ENCODE peak calls at places on chromosomes 6 and 20, in ten cellular contexts. G, J, D, E, Z, T, X, C, S and I are unnamed samples.

GRCh38 chr6:26521485-26522391 is 16.4 kb upstream of the HMGN4 start:
- DNase-seq in E (peak; percentile 73), D (no peak), S (peak; percentile 87), X (peak; percentile 75), C (peak; percentile 87), J (peak; percentile 87), Z (peak; percentile 87), T (no peak), G (peak; percentile 92), I (peak; percentile 90)

GRCh38 chr6:68497927-68498326 is 137.2 kb upstream of the ADGRB3 start:
- DNase-seq in C (no peak), T (no peak), Z (no peak), S (no peak), J (no peak), E (no peak), G (no peak), X (no peak), D (no peak), I (no peak)

GRCh38 chr6:154441995-154442310 is 68.5 kb downstream of the CNKSR3 start:
- DNase-seq in S (no peak), X (no peak), T (no peak), G (no peak), Z (no peak), D (no peak), E (no peak), J (no peak), C (no peak), I (peak; percentile 64)

GRCh38 chr6:45472383-45472782 is 94.6 kb upstream of the SUPT3H start:
- DNase-seq in G (peak; percentile 70), D (no peak), E (no peak), Z (no peak), C (no peak), X (no peak), S (no peak), T (no peak), J (no peak), I (no peak)

GRCh38 chr6:10569392-10570127 is 48.4 kb downstream of the GCNT2 start:
- DNase-seq in E (no peak), X (no peak), J (no peak), D (no peak), Z (no peak), S (no peak), C (no peak), G (no peak), T (no peak), I (no peak)

GRCh38 chr20:6566821-6567220 is 200.7 kb upstream of the BMP2 start:
- DNase-seq in J (no peak), C (no peak), Z (no peak), T (no peak), X (no peak), S (no peak), G (no peak), E (no peak), D (no peak), I (no peak)

GRCh38 chr20:52031574-52032303 is 159.8 kb downstream of the ZFP64 start:
- DNase-seq in E (no peak), C (no peak), Z (no peak), G (no peak), T (no peak), S (no peak), D (peak; percentile 95), X (no peak), J (peak; percentile 38), I (no peak)

GRCh38 chr20:22617160-22617559 is 32.8 kb upstream of the FOXA2 start:
- DNase-seq in C (no peak), D (peak; percentile 58), T (no peak), S (no peak), J (no peak), G (no peak), E (no peak), Z (peak; percentile 27), X (peak; percentile 95), I (peak; percentile 74)

GRCh38 chr6:143564484-143565017 is 53.0 kb upstream of the FUCA2 start:
- DNase-seq in Z (no peak), E (no peak), S (no peak), T (no peak), X (no peak), J (no peak), D (no peak), G (no peak), C (no peak), I (no peak)

GRCh38 chr20:33668087-33668790 is 1.5 kb downstream of the ACTL10 start:
- DNase-seq in E (peak; percentile 92), G (peak; percentile 93), S (peak; percentile 86), T (no peak), D (no peak), Z (peak; percentile 92), X (peak; percentile 88), J (no peak), C (peak; percentile 58), I (no peak)

GRCh38 chr20:11045412-11046175 is 371.8 kb upstream of the JAG1 start:
- DNase-seq in S (no peak), Z (no peak), C (no peak), E (no peak), X (no peak), T (no peak), D (peak; percentile 6), G (no peak), J (peak; percentile 8), I (no peak)

GRCh38 chr6:7324520-7324919 is 11.5 kb upstream of the SSR1 start:
- DNase-seq in E (no peak), G (peak; percentile 63), D (no peak), C (no peak), S (no peak), Z (no peak), J (peak; percentile 21), X (no peak), T (no peak), I (peak; percentile 64)
- TF ChIP-seq CTCF in E (no peak), G (no peak), D (peak; percentile 18), C (no peak), S (no peak), Z (no peak), J (no peak), X (no peak), T (no peak), I (no peak)

GRCh38 chr20:3821996-3822395 is 1.6 kb downstream of the AP5S1 start:
- DNase-seq in X (no peak), S (no peak), E (no peak), J (no peak), G (peak; percentile 72), C (no peak), D (no peak), T (no peak), Z (no peak), I (no peak)
- TF ChIP-seq EP300 in X (no peak), S (no peak), E (no peak), J (no peak), G (no peak), C (no peak), D (no peak), T (no peak), Z (no peak), I (no peak)

DNA sequence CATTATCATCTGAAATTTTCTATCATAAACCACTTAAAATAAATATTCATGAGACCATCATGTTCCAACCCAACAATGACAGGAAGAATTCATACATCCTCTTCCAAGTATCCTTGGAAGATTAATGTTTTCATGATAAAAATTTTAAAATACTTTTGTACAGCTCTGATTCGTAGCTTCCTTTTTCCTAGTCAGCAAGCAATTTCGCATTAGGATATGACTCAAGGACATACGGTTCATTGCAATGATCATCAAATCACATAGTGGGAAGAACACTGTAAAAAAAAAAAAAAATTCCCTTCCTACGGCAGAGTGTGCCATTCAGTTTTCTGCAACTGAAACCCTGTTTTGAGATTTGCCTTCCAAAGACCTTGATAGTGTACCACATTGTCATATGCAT is 35.2 kb upstream of the GFOD1 start:
- DNase-seq in J (no peak), D (no peak), C (no peak), T (no peak), G (no peak), X (no peak), E (no peak), S (no peak), Z (no peak), I (no peak)
- TF ChIP-seq POLR2AphosphoS5 in J (no peak), D (no peak), C (no peak), T (no peak), G (no peak), X (no peak), E (no peak), S (no peak), Z (no peak), I (no peak)

DNA sequence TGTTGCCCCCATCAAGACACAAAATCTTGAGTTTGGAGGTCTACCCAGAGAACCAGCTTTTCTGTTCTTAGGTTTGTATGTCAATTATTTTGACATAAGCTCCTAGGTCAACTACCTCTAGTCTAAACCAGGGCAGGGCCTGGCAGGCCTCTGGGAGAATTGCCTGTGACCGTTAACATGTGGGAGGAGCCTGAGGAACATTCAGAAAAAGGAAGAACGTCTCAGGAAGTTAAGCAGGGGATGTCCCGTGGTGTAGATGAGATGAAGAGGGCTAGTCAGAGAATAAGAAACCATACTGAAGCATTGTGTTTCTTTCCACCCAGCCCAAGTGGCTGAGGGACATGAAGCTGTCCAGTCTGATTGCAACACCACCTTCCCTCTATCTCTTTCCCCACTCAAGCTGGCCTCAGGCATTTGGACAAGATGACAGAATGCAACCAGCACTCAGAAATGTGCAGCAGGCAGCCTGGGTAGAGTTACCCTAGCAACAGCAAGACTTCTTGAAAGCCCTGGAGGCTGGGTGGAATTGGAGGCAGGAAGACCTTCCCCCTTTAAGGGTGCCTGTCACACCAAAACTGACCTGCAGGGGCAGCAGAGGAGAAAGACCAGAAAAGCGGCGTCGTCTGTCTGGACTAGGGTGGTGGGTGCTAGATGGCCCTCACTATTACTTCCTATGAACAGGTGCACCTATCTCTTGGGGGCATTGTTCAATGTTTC is 186.2 kb downstream of the UNC5CL start:
- DNase-seq in C (peak; percentile 79), Z (peak; percentile 83), D (peak; percentile 26), X (no peak), G (no peak), J (no peak), S (no peak), E (no peak), T (no peak), I (no peak)
- TF ChIP-seq CTCF in C (peak; percentile 48), Z (peak; percentile 58), D (peak; percentile 61), X (no peak), G (no peak), J (peak; percentile 28), S (no peak), E (peak; percentile 53), T (no peak), I (no peak)

GRCh38 chr6:150394886-150395285 is 26.1 kb downstream of the IYD start:
- DNase-seq in S (no peak), D (no peak), T (no peak), E (no peak), J (no peak), C (no peak), X (no peak), G (no peak), Z (no peak), I (no peak)
- TF ChIP-seq EP300 in S (no peak), D (no peak), T (no peak), E (no peak), J (no peak), C (no peak), X (no peak), G (no peak), Z (no peak), I (no peak)

DNA sequence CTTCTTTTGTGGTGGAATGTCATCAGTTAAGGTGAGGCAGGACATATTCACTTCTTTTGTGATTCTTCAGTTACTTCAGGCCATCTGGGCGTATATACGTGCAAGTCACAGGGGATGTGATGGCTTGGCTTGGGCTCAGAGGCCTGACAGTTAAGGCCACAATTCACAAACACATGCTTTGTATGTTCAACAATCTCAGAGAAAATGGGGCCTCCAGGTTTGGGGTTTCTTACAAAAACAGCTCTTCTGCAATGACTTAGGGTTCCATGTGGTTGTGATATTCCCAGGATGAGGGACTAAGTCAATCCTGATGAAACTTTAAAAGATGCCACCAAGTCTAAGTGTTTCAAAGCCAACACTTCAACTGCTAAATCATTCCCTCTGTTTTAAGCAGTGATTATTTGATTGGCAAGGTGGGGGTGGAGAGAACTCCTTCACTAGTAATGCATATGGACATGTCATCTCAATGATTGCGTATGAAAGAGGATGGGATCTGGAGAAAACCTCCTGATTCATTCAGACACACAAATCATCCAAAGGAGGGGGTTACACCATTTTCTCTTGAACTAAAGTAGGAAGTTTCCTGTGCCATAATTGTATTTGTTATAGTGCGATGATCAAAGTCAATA is 41.7 kb upstream of the HEY2 start:
- DNase-seq in X (no peak), C (no peak), T (no peak), G (no peak), Z (no peak), J (no peak), S (no peak), E (no peak), D (no peak), I (no peak)
- TF ChIP-seq POLR2AphosphoS5 in X (no peak), C (no peak), T (no peak), G (no peak), Z (no peak), J (no peak), S (no peak), E (no peak), D (no peak), I (no peak)